ENCODE peak calls at places on chromosomes 13 and 19, in ten cellular contexts. R, Q, I, L, E, P, A, Z, D and N are unnamed samples.

GRCh38 chr13:27053902-27054595 is 117.6 kb downstream of the USP12 start:
- DNase-seq in L (no peak), E (peak), A (no peak), P (no peak), I (no peak), D (peak), Z (peak), Q (no peak), R (no peak), N (peak)

GRCh38 chr13:59542303-59542702 is 621.4 kb downstream of the DIAPH3 start:
- DNase-seq in E (no peak), L (no peak), D (peak), Q (no peak), P (no peak), I (no peak), A (no peak), R (no peak), Z (no peak), N (no peak)

GRCh38 chr19:31500540-31500830 is 151.2 kb upstream of the TSHZ3 start:
- DNase-seq in E (no peak), R (no peak), L (no peak), D (no peak), A (no peak), Z (no peak), I (no peak), Q (no peak), P (no peak), N (no peak)

GRCh38 chr13:48508001-48508400 is 24.9 kb downstream of the RCBTB2 start:
- DNase-seq in I (no peak), R (no peak), Z (no peak), P (no peak), E (no peak), Q (no peak), L (no peak), D (no peak), A (no peak), N (no peak)

GRCh38 chr13:83223546-83223945 is 658.7 kb downstream of the SLITRK1 start:
- DNase-seq in I (no peak), D (no peak), Z (no peak), P (no peak), L (no peak), A (no peak), R (no peak), Q (no peak), E (no peak), N (no peak)

GRCh38 chr19:19600793-19601346 is 17.6 kb downstream of the PBX4 start:
- DNase-seq in I (peak), R (no peak), L (no peak), A (no peak), D (no peak), Z (no peak), P (no peak), E (no peak), Q (no peak), N (no peak)

GRCh38 chr19:13861714-13862531 is 15.0 kb upstream of the NANOS3 start:
- DNase-seq in R (peak), D (peak), A (peak), E (no peak), L (peak), Z (peak), Q (peak), P (peak), I (peak), N (peak)

GRCh38 chr19:4352701-4353121 is 9.3 kb downstream of the MPND start:
- DNase-seq in D (peak), I (peak), Q (peak), P (no peak), E (no peak), Z (no peak), L (peak), A (no peak), R (peak), N (peak)

GRCh38 chr19:31459430-31459829 is 110.2 kb upstream of the TSHZ3 start:
- DNase-seq in E (no peak), Z (no peak), P (no peak), R (no peak), Q (no peak), I (no peak), L (no peak), A (no peak), D (no peak), N (no peak)

GRCh38 chr13:36549771-36550170 is 117.5 kb downstream of the CCNA1 start:
- DNase-seq in I (no peak), Z (no peak), R (no peak), A (no peak), Q (no peak), L (no peak), D (no peak), P (no peak), E (no peak), N (no peak)

GRCh38 chr13:63184693-63185092 is 1769.0 kb upstream of the PCDH20 start:
- DNase-seq in Q (no peak), P (no peak), R (no peak), L (no peak), E (no peak), A (no peak), Z (peak), I (no peak), D (peak), N (no peak)

GRCh38 chr19:3471954-3472655 is 8.2 kb downstream of the SMIM24 start:
- DNase-seq in I (no peak), L (no peak), P (peak), R (peak), Q (peak), A (no peak), Z (no peak), D (peak), E (no peak), N (peak)

GRCh38 chr13:83613524-83613923 is 268.8 kb downstream of the SLITRK1 start:
- DNase-seq in P (no peak), L (no peak), Z (no peak), E (no peak), I (no peak), Q (no peak), R (no peak), D (no peak), A (no peak), N (no peak)

GRCh38 chr13:98435356-98435755 is 141.6 kb downstream of the STK24 start:
- DNase-seq in Z (no peak), I (no peak), A (no peak), E (no peak), Q (no peak), R (no peak), L (no peak), P (no peak), D (no peak), N (peak)

GRCh38 chr19:48991823-48992570 is 1.1 kb downstream of the GYS1 start:
- DNase-seq in A (no peak), R (no peak), Q (peak), P (peak), I (no peak), L (no peak), E (peak), Z (peak), D (peak), N (peak)

GRCh38 chr19:46992699-46993535 is 26.7 kb upstream of the NPAS1 start:
- DNase-seq in Z (no peak), P (no peak), E (no peak), R (no peak), L (no peak), A (no peak), Q (no peak), D (no peak), I (no peak), N (peak)

GRCh38 chr13:99339736-99340392 is 32.7 kb upstream of the GPR183 start:
- DNase-seq in L (no peak), A (no peak), P (peak), E (no peak), R (no peak), Q (no peak), D (peak), Z (no peak), I (peak), N (no peak)

GRCh38 chr13:95248953-95249352 is 52.3 kb downstream of the ABCC4 start:
- DNase-seq in P (no peak), D (no peak), A (no peak), Q (no peak), L (no peak), E (no peak), R (no peak), Z (no peak), I (no peak), N (no peak)

GRCh38 chr13:106986687-106987434 is 418.9 kb upstream of the ARGLU1 start:
- DNase-seq in A (no peak), L (no peak), P (no peak), I (no peak), Z (no peak), E (no peak), R (no peak), D (no peak), Q (no peak), N (no peak)

GRCh38 chr13:23654111-23655110 is 84.2 kb downstream of the TNFRSF19 start:
- DNase-seq in I (no peak), D (peak), Z (no peak), P (no peak), L (no peak), Q (no peak), R (no peak), E (no peak), A (no peak), N (no peak)

GRCh38 chr19:485583-486236 is 10.6 kb upstream of the MADCAM1 start:
- DNase-seq in A (no peak), E (no peak), Z (no peak), P (no peak), L (no peak), R (no peak), Q (no peak), D (no peak), I (no peak), N (peak)

GRCh38 chr13:48316826-48317510 is 13.4 kb downstream of the RB1 start:
- DNase-seq in Z (no peak), R (no peak), P (no peak), Q (no peak), L (no peak), E (no peak), A (no peak), D (no peak), I (no peak), N (no peak)